ENCODE peak calls at places on chromosomes 6 and 20, in four cellular contexts. One of them, this sample, is unnamed.
A peak's percentile ranks its signal among the peaks of the same experiment; 100 is the strongest.

GRCh38 chr20:5168582-5169396 is 42.0 kb downstream of the CDS2 start:
- DNase-seq in GM23248: peak; percentile 54
- DNase-seq in sigmoid colon: no peak
- DNase-seq in foreskin fibroblast: peak; percentile 35
- DNase-seq in this sample: no peak

GRCh38 chr6:15153191-15153590 is 92.7 kb upstream of the JARID2 start:
- DNase-seq in sigmoid colon: peak; percentile 29
- DNase-seq in foreskin fibroblast: no peak
- DNase-seq in GM23248: no peak
- DNase-seq in this sample: no peak

GRCh38 chr6:168063431-168063830 is 15.6 kb downstream of the FRMD1 start:
- DNase-seq in GM23248: no peak
- DNase-seq in sigmoid colon: no peak
- DNase-seq in foreskin fibroblast: no peak
- DNase-seq in this sample: no peak

GRCh38 chr20:32585519-32586127 is 490 bp upstream of the NOL4L start:
- DNase-seq in GM23248: peak; percentile 23
- DNase-seq in sigmoid colon: no peak
- DNase-seq in foreskin fibroblast: no peak
- DNase-seq in this sample: no peak

GRCh38 chr20:1877604-1878195 is 17.5 kb upstream of the SIRPA start:
- DNase-seq in sigmoid colon: no peak
- DNase-seq in foreskin fibroblast: no peak
- DNase-seq in GM23248: no peak
- DNase-seq in this sample: no peak

GRCh38 chr20:53220482-53221307 is 248.5 kb downstream of the TSHZ2 start:
- DNase-seq in foreskin fibroblast: no peak
- DNase-seq in sigmoid colon: no peak
- DNase-seq in GM23248: peak; percentile 12
- DNase-seq in this sample: no peak

GRCh38 chr20:50663095-50663821 is 28.1 kb downstream of the RIPOR3 start:
- DNase-seq in foreskin fibroblast: no peak
- DNase-seq in GM23248: no peak
- DNase-seq in sigmoid colon: no peak
- DNase-seq in this sample: no peak

GRCh38 chr20:53387983-53388675 is 205.5 kb downstream of the ZNF217 start:
- DNase-seq in foreskin fibroblast: no peak
- DNase-seq in sigmoid colon: no peak
- DNase-seq in GM23248: no peak
- DNase-seq in this sample: no peak

GRCh38 chr20:564195-564594 is 20.6 kb upstream of the CSNK2A1 start:
- DNase-seq in sigmoid colon: no peak
- DNase-seq in foreskin fibroblast: no peak
- DNase-seq in GM23248: no peak
- DNase-seq in this sample: no peak

GRCh38 chr6:16345449-16346330 is 107.3 kb downstream of the GMPR start:
- DNase-seq in sigmoid colon: peak; percentile 77
- DNase-seq in GM23248: peak; percentile 94
- DNase-seq in foreskin fibroblast: peak; percentile 96
- DNase-seq in this sample: no peak

GRCh38 chr6:6639572-6639971 is 51.1 kb downstream of the LY86 start:
- DNase-seq in GM23248: no peak
- DNase-seq in foreskin fibroblast: no peak
- DNase-seq in sigmoid colon: no peak
- DNase-seq in this sample: no peak

GRCh38 chr6:29558439-29559079 is 973 bp downstream of the UBD start:
- DNase-seq in sigmoid colon: no peak
- DNase-seq in GM23248: no peak
- DNase-seq in foreskin fibroblast: no peak
- DNase-seq in this sample: no peak

GRCh38 chr20:53874104-53874503 is 196.3 kb downstream of the BCAS1 start:
- DNase-seq in sigmoid colon: no peak
- DNase-seq in foreskin fibroblast: no peak
- DNase-seq in GM23248: no peak
- DNase-seq in this sample: no peak

GRCh38 chr20:12434672-12435071 is 517.0 kb downstream of the BTBD3 start:
- DNase-seq in foreskin fibroblast: no peak
- DNase-seq in GM23248: no peak
- DNase-seq in sigmoid colon: no peak
- DNase-seq in this sample: no peak

GRCh38 chr6:2857580-2858337 is 16.1 kb upstream of the SERPINB1 start:
- DNase-seq in GM23248: no peak
- DNase-seq in foreskin fibroblast: no peak
- DNase-seq in sigmoid colon: no peak
- DNase-seq in this sample: no peak

GRCh38 chr20:60050193-60050960 is 92.2 kb downstream of the CDH26 start:
- DNase-seq in foreskin fibroblast: no peak
- DNase-seq in GM23248: no peak
- DNase-seq in sigmoid colon: peak; percentile 29
- DNase-seq in this sample: no peak

GRCh38 chr6:104459543-104459942 is 400.2 kb downstream of the HACE1 start:
- DNase-seq in foreskin fibroblast: no peak
- DNase-seq in GM23248: no peak
- DNase-seq in sigmoid colon: no peak
- DNase-seq in this sample: no peak

GRCh38 chr6:139386404-139386803 is 12.0 kb upstream of the CITED2 start:
- DNase-seq in sigmoid colon: no peak
- DNase-seq in foreskin fibroblast: no peak
- DNase-seq in GM23248: no peak
- DNase-seq in this sample: no peak

GRCh38 chr6:12150812-12151432 is 138.8 kb downstream of the HIVEP1 start:
- DNase-seq in sigmoid colon: no peak
- DNase-seq in foreskin fibroblast: no peak
- DNase-seq in GM23248: peak; percentile 25
- DNase-seq in this sample: no peak

GRCh38 chr6:124961784-124962611 is at the start of gene RNF217:
- DNase-seq in foreskin fibroblast: peak; percentile 69
- DNase-seq in GM23248: peak; percentile 77
- DNase-seq in sigmoid colon: peak; percentile 90
- DNase-seq in this sample: peak; percentile 79

GRCh38 chr6:113979930-113980329 is 9.0 kb upstream of the HDAC2 start:
- DNase-seq in foreskin fibroblast: no peak
- DNase-seq in sigmoid colon: no peak
- DNase-seq in GM23248: no peak
- DNase-seq in this sample: no peak

GRCh38 chr6:98835149-98836024 is 1.0 kb downstream of the POU3F2 start:
- DNase-seq in foreskin fibroblast: no peak
- DNase-seq in GM23248: no peak
- DNase-seq in sigmoid colon: peak; percentile 55
- DNase-seq in this sample: no peak

GRCh38 chr6:37688088-37688850 is 9.4 kb downstream of the MDGA1 start:
- DNase-seq in foreskin fibroblast: no peak
- DNase-seq in sigmoid colon: no peak
- DNase-seq in GM23248: no peak
- DNase-seq in this sample: no peak

GRCh38 chr20:43255877-43256276 is 66.2 kb upstream of the PTPRT start:
- DNase-seq in foreskin fibroblast: no peak
- DNase-seq in GM23248: no peak
- DNase-seq in sigmoid colon: no peak
- DNase-seq in this sample: no peak

GRCh38 chr6:156589281-156589680 is 187.9 kb upstream of the ARID1B start:
- DNase-seq in GM23248: peak; percentile 60
- DNase-seq in sigmoid colon: no peak
- DNase-seq in foreskin fibroblast: peak; percentile 9
- DNase-seq in this sample: no peak

GRCh38 chr6:30647802-30648460 is 998 bp downstream of the C6orf136 start:
- DNase-seq in sigmoid colon: no peak
- DNase-seq in GM23248: no peak
- DNase-seq in foreskin fibroblast: no peak
- DNase-seq in this sample: no peak

GRCh38 chr20:64119301-64119680 is 11.9 kb upstream of the NPBWR2 start:
- DNase-seq in foreskin fibroblast: no peak
- DNase-seq in GM23248: no peak
- DNase-seq in sigmoid colon: no peak
- DNase-seq in this sample: peak; percentile 24

GRCh38 chr20:24957326-24957996 is 8.4 kb downstream of the CST7 start:
- DNase-seq in foreskin fibroblast: no peak
- DNase-seq in sigmoid colon: peak; percentile 59
- DNase-seq in GM23248: no peak
- DNase-seq in this sample: peak; percentile 36